ENCODE peak calls at places on chromosome 1, in four cellular contexts. C, K, E and G are unnamed samples.

GRCh38 chr1:205319081-205320018 is 2.2 kb downstream of the NUAK2 start:
- DNase-seq in C (peak), K (peak), E (no peak), G (no peak)

GRCh38 chr1:56797079-56797685 is 22.0 kb downstream of the FYB2 start:
- DNase-seq in K (no peak), E (no peak), C (no peak), G (no peak)

GRCh38 chr1:173914366-173914871 is 2.7 kb downstream of the SERPINC1 start:
- DNase-seq in E (peak), C (peak), K (peak), G (peak)

GRCh38 chr1:231040800-231041704 is 998 bp upstream of the FAM89A start:
- DNase-seq in E (no peak), K (no peak), C (no peak), G (no peak)

GRCh38 chr1:213296558-213296957 is 245.5 kb downstream of the RPS6KC1 start:
- DNase-seq in K (peak), E (no peak), C (peak), G (no peak)

GRCh38 chr1:32767641-32768040 is 49.5 kb downstream of the YARS1 start:
- DNase-seq in E (no peak), C (no peak), K (no peak), G (no peak)

GRCh38 chr1:7580923-7581753 is 190.0 kb upstream of the VAMP3 start:
- DNase-seq in K (peak), C (no peak), E (no peak), G (no peak)

GRCh38 chr1:218480137-218480536 is 135.0 kb downstream of the TGFB2 start:
- DNase-seq in E (no peak), C (no peak), K (peak), G (no peak)

GRCh38 chr1:100354971-100355394 is 2.7 kb downstream of the CDC14A start:
- DNase-seq in C (peak), K (peak), E (no peak), G (no peak)

GRCh38 chr1:206442101-206442500 is 28.2 kb upstream of the IKBKE start:
- DNase-seq in E (no peak), K (peak), C (no peak), G (no peak)

GRCh38 chr1:231414260-231415016 is 7.6 kb downstream of the EGLN1 start:
- DNase-seq in C (no peak), E (no peak), K (no peak), G (no peak)

GRCh38 chr1:152745289-152745704 is 12.5 kb upstream of the KPRP start:
- DNase-seq in K (no peak), C (no peak), E (no peak), G (no peak)

GRCh38 chr1:109399326-109399957 is 1.7 kb upstream of the SORT1 start:
- DNase-seq in K (peak), C (peak), E (peak), G (peak)

GRCh38 chr1:171780583-171781166 is 785 bp upstream of the METTL13 start:
- DNase-seq in E (no peak), C (peak), K (no peak), G (no peak)

GRCh38 chr1:25065246-25066238 is 135.5 kb upstream of the RUNX3 start:
- DNase-seq in K (peak), E (no peak), C (no peak), G (no peak)

GRCh38 chr1:89735449-89735848 is 85.4 kb upstream of the LRRC8D start:
- DNase-seq in K (no peak), C (no peak), E (no peak), G (no peak)

GRCh38 chr1:228455715-228456114 is 31.5 kb upstream of the RNF187 start:
- DNase-seq in K (peak), E (no peak), C (no peak), G (no peak)

GRCh38 chr1:60924964-60925798 is 157.2 kb upstream of the NFIA start:
- DNase-seq in K (no peak), C (no peak), E (no peak), G (no peak)

GRCh38 chr1:110088739-110089316 is 18.4 kb upstream of the ALX3 start:
- DNase-seq in K (no peak), E (no peak), C (no peak), G (no peak)

GRCh38 chr1:72034827-72035226 is 247.5 kb downstream of the NEGR1 start:
- DNase-seq in C (no peak), K (no peak), E (no peak), G (no peak)

GRCh38 chr1:156616463-156616862 is 2.8 kb upstream of the HAPLN2 start:
- DNase-seq in K (peak), E (no peak), C (no peak), G (no peak)

GRCh38 chr1:26784023-26784871 is 3.5 kb upstream of the PIGV start:
- DNase-seq in E (no peak), K (peak), C (peak), G (no peak)

GRCh38 chr1:39195166-39196111 is 9.1 kb upstream of the MACF1 start:
- DNase-seq in K (peak), E (no peak), C (no peak), G (no peak)

GRCh38 chr1:39006726-39007645 is 15.9 kb downstream of the AKIRIN1 start:
- DNase-seq in E (no peak), K (no peak), C (no peak), G (no peak)

GRCh38 chr1:215682232-215682631 is 115.1 kb downstream of the KCTD3 start:
- DNase-seq in K (peak), E (no peak), C (peak), G (no peak)
- TF ChIP-seq CTCF in K (no peak), E (no peak), C (peak), G (no peak)

GRCh38 chr1:160606611-160607010 is 27.3 kb upstream of the CD84 start:
- DNase-seq in E (no peak), C (no peak), K (no peak), G (no peak)

GRCh38 chr1:160607051-160608032 is 28.0 kb upstream of the CD84 start:
- DNase-seq in C (peak), E (peak), K (peak), G (peak)

GRCh38 chr1:160608057-160608456 is 28.8 kb upstream of the CD84 start:
- DNase-seq in C (no peak), E (no peak), K (no peak), G (no peak)

GRCh38 chr1:160605205-160605604 is 25.9 kb upstream of the CD84 start:
- DNase-seq in E (no peak), C (no peak), K (no peak), G (no peak)

GRCh38 chr1:160605792-160606520 is 26.7 kb upstream of the CD84 start:
- DNase-seq in K (no peak), E (no peak), C (no peak), G (no peak)
- TF ChIP-seq CTCF in K (no peak), E (no peak), C (no peak), G (no peak)

GRCh38 chr1:65231718-65232330 is 77.5 kb upstream of the DNAJC6 start:
- DNase-seq in E (no peak), C (no peak), K (no peak), G (no peak)
- TF ChIP-seq CTCF in E (no peak), C (no peak), K (no peak), G (no peak)

GRCh38 chr1:30665216-30665615 is 58.2 kb downstream of the MATN1 start:
- DNase-seq in E (no peak), K (no peak), C (no peak), G (no peak)
- TF ChIP-seq CTCF in E (no peak), K (no peak), C (no peak), G (no peak)

DNA sequence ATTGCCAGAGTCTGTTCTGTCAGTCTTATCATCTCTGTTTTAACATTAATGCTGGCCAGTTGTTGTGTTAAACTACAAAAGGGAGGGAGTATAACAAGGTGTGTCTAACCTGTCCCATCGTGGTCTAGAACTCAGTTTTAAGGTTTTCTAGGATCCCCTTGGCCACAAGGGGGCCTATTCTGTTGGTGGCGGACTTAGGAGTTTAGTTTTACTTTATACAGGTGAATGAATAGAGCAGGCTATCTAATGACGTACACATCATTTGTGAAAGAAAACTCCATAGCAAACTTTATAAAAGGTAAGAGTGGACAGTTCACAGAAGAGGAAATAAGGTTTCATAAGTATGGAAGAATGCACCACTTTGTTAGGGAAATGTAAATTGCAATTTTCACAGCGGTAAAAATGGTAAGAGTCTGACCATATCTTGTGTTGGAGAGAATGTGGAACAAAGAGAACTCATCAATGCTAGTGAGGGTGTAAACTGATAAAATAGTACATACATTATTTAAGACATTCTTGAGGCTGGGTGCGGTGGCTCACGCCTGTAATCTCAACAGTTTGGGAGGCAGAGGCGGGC is 2.5 kb upstream of the ATF6 start:
- DNase-seq in E (no peak), C (peak), K (peak), G (peak)
- TF ChIP-seq CTCF in E (peak), C (peak), K (peak), G (peak)